ENCODE peak calls at places on chromosome 9, in four cellular contexts. One of them, this sample, is unnamed.

GRCh38 chr9:70085241-70085640 is 41.6 kb downstream of the MAMDC2 start:
- DNase-seq in nucleus accumbens: no peak
- DNase-seq in Caki2: no peak
- DNase-seq in activated CD4-positive, alpha-beta T cell treated with anti-CD3 and anti-CD28 coated beads for 36 hours: no peak
- DNase-seq in this sample: no peak

GRCh38 chr9:114869845-114870244 is 60.5 kb downstream of the TNFSF8 start:
- DNase-seq in nucleus accumbens: no peak
- DNase-seq in Caki2: no peak
- DNase-seq in activated CD4-positive, alpha-beta T cell treated with anti-CD3 and anti-CD28 coated beads for 36 hours: peak; percentile 23
- DNase-seq in this sample: peak; percentile 43

GRCh38 chr9:89379031-89379430 is 60.7 kb downstream of the SECISBP2 start:
- DNase-seq in nucleus accumbens: no peak
- DNase-seq in Caki2: no peak
- DNase-seq in activated CD4-positive, alpha-beta T cell treated with anti-CD3 and anti-CD28 coated beads for 36 hours: no peak
- DNase-seq in this sample: no peak

GRCh38 chr9:90287567-90288274 is 354.9 kb downstream of the DIRAS2 start:
- DNase-seq in nucleus accumbens: no peak
- DNase-seq in Caki2: peak; percentile 40
- DNase-seq in activated CD4-positive, alpha-beta T cell treated with anti-CD3 and anti-CD28 coated beads for 36 hours: peak; percentile 33
- DNase-seq in this sample: peak; percentile 54

GRCh38 chr9:16515207-16515606 is 355.3 kb downstream of the BNC2 start:
- DNase-seq in nucleus accumbens: no peak
- DNase-seq in Caki2: no peak
- DNase-seq in activated CD4-positive, alpha-beta T cell treated with anti-CD3 and anti-CD28 coated beads for 36 hours: no peak
- DNase-seq in this sample: no peak

GRCh38 chr9:131885144-131885609 is 145.3 kb upstream of the RAPGEF1 start:
- DNase-seq in nucleus accumbens: no peak
- DNase-seq in Caki2: no peak
- DNase-seq in activated CD4-positive, alpha-beta T cell treated with anti-CD3 and anti-CD28 coated beads for 36 hours: no peak
- DNase-seq in this sample: no peak

GRCh38 chr9:82363666-82364065 is 375.1 kb downstream of the SPATA31D1 start:
- DNase-seq in nucleus accumbens: no peak
- DNase-seq in Caki2: no peak
- DNase-seq in activated CD4-positive, alpha-beta T cell treated with anti-CD3 and anti-CD28 coated beads for 36 hours: no peak
- DNase-seq in this sample: no peak

GRCh38 chr9:121302786-121303185 is 34.8 kb downstream of the GSN start:
- DNase-seq in nucleus accumbens: no peak
- DNase-seq in Caki2: no peak
- DNase-seq in activated CD4-positive, alpha-beta T cell treated with anti-CD3 and anti-CD28 coated beads for 36 hours: no peak
- DNase-seq in this sample: no peak

GRCh38 chr9:75464726-75465125 is 376.4 kb downstream of the OSTF1 start:
- DNase-seq in nucleus accumbens: no peak
- DNase-seq in Caki2: no peak
- DNase-seq in activated CD4-positive, alpha-beta T cell treated with anti-CD3 and anti-CD28 coated beads for 36 hours: no peak
- DNase-seq in this sample: no peak

GRCh38 chr9:90891656-90892055 is 90.0 kb downstream of the SYK start:
- DNase-seq in nucleus accumbens: no peak
- DNase-seq in Caki2: no peak
- DNase-seq in activated CD4-positive, alpha-beta T cell treated with anti-CD3 and anti-CD28 coated beads for 36 hours: no peak
- DNase-seq in this sample: no peak

GRCh38 chr9:110900451-110900850 is 137.8 kb downstream of the LPAR1 start:
- DNase-seq in nucleus accumbens: no peak
- DNase-seq in Caki2: no peak
- DNase-seq in activated CD4-positive, alpha-beta T cell treated with anti-CD3 and anti-CD28 coated beads for 36 hours: no peak
- DNase-seq in this sample: no peak

GRCh38 chr9:31137850-31138160 is 1246.6 kb upstream of the ACO1 start:
- DNase-seq in nucleus accumbens: no peak
- DNase-seq in Caki2: no peak
- DNase-seq in activated CD4-positive, alpha-beta T cell treated with anti-CD3 and anti-CD28 coated beads for 36 hours: no peak
- DNase-seq in this sample: no peak

GRCh38 chr9:2231831-2232230 is 216.7 kb downstream of the SMARCA2 start:
- DNase-seq in nucleus accumbens: no peak
- DNase-seq in Caki2: no peak
- DNase-seq in activated CD4-positive, alpha-beta T cell treated with anti-CD3 and anti-CD28 coated beads for 36 hours: no peak
- DNase-seq in this sample: no peak

GRCh38 chr9:103397868-103398600 is 402.9 kb downstream of the CYLC2 start:
- DNase-seq in nucleus accumbens: peak; percentile 11
- DNase-seq in Caki2: peak; percentile 51
- DNase-seq in activated CD4-positive, alpha-beta T cell treated with anti-CD3 and anti-CD28 coated beads for 36 hours: peak; percentile 48
- DNase-seq in this sample: peak; percentile 27

GRCh38 chr9:72828281-72828731 is 124.5 kb downstream of the ALDH1A1 start:
- DNase-seq in nucleus accumbens: no peak
- DNase-seq in Caki2: peak; percentile 77
- DNase-seq in activated CD4-positive, alpha-beta T cell treated with anti-CD3 and anti-CD28 coated beads for 36 hours: no peak
- DNase-seq in this sample: no peak

GRCh38 chr9:94782367-94783120 is 56.0 kb downstream of the AOPEP start:
- DNase-seq in nucleus accumbens: no peak
- DNase-seq in Caki2: no peak
- DNase-seq in activated CD4-positive, alpha-beta T cell treated with anti-CD3 and anti-CD28 coated beads for 36 hours: no peak
- DNase-seq in this sample: no peak

GRCh38 chr9:107807183-107807582 is 317.6 kb upstream of the KLF4 start:
- DNase-seq in nucleus accumbens: no peak
- DNase-seq in Caki2: no peak
- DNase-seq in activated CD4-positive, alpha-beta T cell treated with anti-CD3 and anti-CD28 coated beads for 36 hours: no peak
- DNase-seq in this sample: no peak

GRCh38 chr9:4517274-4517673 is 27.0 kb downstream of the SLC1A1 start:
- DNase-seq in nucleus accumbens: no peak
- DNase-seq in Caki2: peak; percentile 60
- DNase-seq in activated CD4-positive, alpha-beta T cell treated with anti-CD3 and anti-CD28 coated beads for 36 hours: no peak
- DNase-seq in this sample: no peak

GRCh38 chr9:80797841-80798688 is 891.3 kb downstream of the TLE1 start:
- DNase-seq in nucleus accumbens: no peak
- DNase-seq in Caki2: no peak
- DNase-seq in activated CD4-positive, alpha-beta T cell treated with anti-CD3 and anti-CD28 coated beads for 36 hours: no peak
- DNase-seq in this sample: no peak

GRCh38 chr9:38673399-38673798 is 46.5 kb downstream of the FAM240B start:
- DNase-seq in nucleus accumbens: no peak
- DNase-seq in Caki2: no peak
- DNase-seq in activated CD4-positive, alpha-beta T cell treated with anti-CD3 and anti-CD28 coated beads for 36 hours: no peak
- DNase-seq in this sample: no peak

GRCh38 chr9:114244570-114244969 is 78.3 kb upstream of the ORM1 start:
- DNase-seq in nucleus accumbens: no peak
- DNase-seq in Caki2: no peak
- DNase-seq in activated CD4-positive, alpha-beta T cell treated with anti-CD3 and anti-CD28 coated beads for 36 hours: no peak
- DNase-seq in this sample: no peak

GRCh38 chr9:36664806-36665205 is 92.1 kb downstream of the MELK start:
- DNase-seq in nucleus accumbens: no peak
- DNase-seq in Caki2: no peak
- DNase-seq in activated CD4-positive, alpha-beta T cell treated with anti-CD3 and anti-CD28 coated beads for 36 hours: no peak
- DNase-seq in this sample: no peak

GRCh38 chr9:137065336-137065967 is 4.9 kb downstream of the SAPCD2 start:
- DNase-seq in nucleus accumbens: no peak
- DNase-seq in Caki2: no peak
- DNase-seq in activated CD4-positive, alpha-beta T cell treated with anti-CD3 and anti-CD28 coated beads for 36 hours: no peak
- DNase-seq in this sample: no peak

GRCh38 chr9:125119643-125120286 is 23.6 kb downstream of the SCAI start:
- DNase-seq in nucleus accumbens: no peak
- DNase-seq in Caki2: no peak
- DNase-seq in activated CD4-positive, alpha-beta T cell treated with anti-CD3 and anti-CD28 coated beads for 36 hours: no peak
- DNase-seq in this sample: no peak

GRCh38 chr9:92100237-92100911 is 14.8 kb downstream of the SPTLC1 start:
- DNase-seq in nucleus accumbens: no peak
- DNase-seq in Caki2: peak; percentile 75
- DNase-seq in activated CD4-positive, alpha-beta T cell treated with anti-CD3 and anti-CD28 coated beads for 36 hours: peak; percentile 20
- DNase-seq in this sample: no peak

GRCh38 chr9:33748633-33749304 is 46.6 kb upstream of the PRSS3 start:
- DNase-seq in nucleus accumbens: no peak
- DNase-seq in Caki2: no peak
- DNase-seq in activated CD4-positive, alpha-beta T cell treated with anti-CD3 and anti-CD28 coated beads for 36 hours: peak; percentile 28
- DNase-seq in this sample: peak; percentile 54

This sample was measured in activated CD4-positive, alpha-beta memory T cell treated with anti-CD3 and anti-CD28 coated beads for 36 hours.